ENCODE peak calls at places on chromosomes 16 and 17, in seven cellular contexts. V, I, K, O, G, D and Z are unnamed samples.

GRCh38 chr17:4247361-4247980 is 16.3 kb downstream of the ANKFY1 start:
- DNase-seq in V (peak), D (no peak), K (no peak), O (no peak), G (no peak), I (peak), Z (no peak)

GRCh38 chr17:31780436-31780835 is 78.6 kb downstream of the COPRS start:
- DNase-seq in G (no peak), I (no peak), V (no peak), K (no peak), O (no peak), D (no peak), Z (no peak)

GRCh38 chr16:9225527-9226316 is 134.3 kb downstream of the HAPSTR1 start:
- DNase-seq in G (no peak), D (no peak), K (no peak), O (no peak), V (no peak), I (no peak), Z (no peak)

GRCh38 chr16:56871172-56871593 is 6.2 kb downstream of the SLC12A3 start:
- DNase-seq in I (peak), V (peak), D (no peak), O (peak), K (no peak), G (peak), Z (no peak)

GRCh38 chr16:50246299-50247122 is 19.8 kb upstream of the ADCY7 start:
- DNase-seq in D (peak), V (no peak), K (peak), O (no peak), I (no peak), G (no peak), Z (no peak)

GRCh38 chr17:81527591-81528383 is at the start of gene FSCN2:
- DNase-seq in I (no peak), O (no peak), G (peak), V (no peak), K (no peak), D (peak), Z (no peak)

GRCh38 chr16:4681471-4682083 is 11.8 kb upstream of the NUDT16L1 start:
- DNase-seq in G (no peak), I (no peak), V (no peak), D (no peak), O (no peak), K (no peak), Z (no peak)

GRCh38 chr16:66614161-66614802 is 9.8 kb downstream of the CMTM3 start:
- DNase-seq in K (no peak), I (no peak), D (no peak), G (no peak), O (no peak), V (no peak), Z (no peak)

GRCh38 chr16:70738083-70738977 is 52.5 kb upstream of the MTSS2 start:
- DNase-seq in D (no peak), O (peak), V (peak), G (peak), I (peak), K (peak), Z (peak)

GRCh38 chr16:69179255-69180010 is 7.5 kb upstream of the SNTB2 start:
- DNase-seq in K (no peak), V (peak), I (peak), O (peak), D (peak), G (peak), Z (no peak)

GRCh38 chr17:19978206-19978802 is 676 bp upstream of the AKAP10 start:
- DNase-seq in O (peak), D (no peak), V (no peak), I (no peak), K (no peak), G (no peak), Z (no peak)

GRCh38 chr17:76597156-76598003 is 11.7 kb upstream of the ST6GALNAC2 start:
- DNase-seq in D (no peak), I (peak), O (no peak), G (no peak), V (no peak), K (no peak), Z (peak)

GRCh38 chr17:79491006-79491405 is 119.8 kb downstream of the RBFOX3 start:
- DNase-seq in I (no peak), K (no peak), D (no peak), G (no peak), O (no peak), V (no peak), Z (no peak)

GRCh38 chr17:20010099-20010863 is 1.1 kb downstream of the SPECC1 start:
- DNase-seq in O (peak), K (peak), V (peak), D (no peak), G (peak), I (peak), Z (no peak)

GRCh38 chr17:75240394-75241142 is 20.8 kb downstream of the GGA3 start:
- DNase-seq in D (peak), V (no peak), G (no peak), I (no peak), K (peak), O (peak), Z (no peak)

GRCh38 chr17:8857919-8858318 is 9.6 kb downstream of the PIK3R6 start:
- DNase-seq in G (no peak), I (peak), O (peak), K (no peak), V (no peak), D (no peak), Z (no peak)

GRCh38 chr17:69643686-69644085 is 229.2 kb downstream of the MAP2K6 start:
- DNase-seq in G (no peak), O (peak), V (no peak), K (no peak), I (no peak), D (no peak), Z (no peak)

GRCh38 chr17:3678095-3678820 is 9.6 kb downstream of the EMC6 start:
- DNase-seq in D (no peak), K (no peak), G (no peak), O (peak), V (no peak), I (no peak), Z (no peak)

GRCh38 chr17:39196820-39197331 is 593 bp downstream of the CACNB1 start:
- DNase-seq in V (peak), D (peak), K (no peak), G (no peak), O (no peak), I (peak), Z (peak)

GRCh38 chr17:29386760-29387159 is 3.4 kb upstream of the TAOK1 start:
- DNase-seq in D (no peak), G (no peak), K (no peak), V (no peak), O (no peak), I (no peak), Z (no peak)

GRCh38 chr16:49857423-49858181 is 1.7 kb upstream of the ZNF423 start:
- DNase-seq in I (peak), V (peak), O (peak), K (peak), D (peak), G (peak), Z (peak)

GRCh38 chr17:8602679-8603078 is 27.8 kb downstream of the MYH10 start:
- DNase-seq in G (no peak), V (no peak), K (no peak), D (no peak), I (no peak), O (no peak), Z (no peak)

GRCh38 chr17:34386343-34386924 is 23.4 kb upstream of the CCL1 start:
- DNase-seq in V (no peak), G (no peak), I (no peak), K (no peak), O (no peak), D (no peak), Z (no peak)

GRCh38 chr17:60577147-60577925 is 22.7 kb upstream of the PPM1D start:
- DNase-seq in V (peak), D (no peak), G (no peak), O (peak), I (no peak), K (no peak), Z (no peak)
- TF ChIP-seq CTCF in V (no peak), D (peak), G (peak), O (peak), I (peak), K (no peak), Z (peak)

GRCh38 chr17:67127925-67128324 is 83.6 kb downstream of the CACNG1 start:
- DNase-seq in D (no peak), K (no peak), V (no peak), O (no peak), G (no peak), I (no peak), Z (no peak)

GRCh38 chr17:67129283-67129682 is 84.9 kb downstream of the CACNG1 start:
- DNase-seq in O (no peak), V (no peak), I (no peak), G (no peak), K (no peak), D (no peak), Z (no peak)

GRCh38 chr17:67126983-67127382 is 82.6 kb downstream of the CACNG1 start:
- DNase-seq in V (no peak), K (no peak), I (no peak), O (no peak), D (no peak), G (no peak), Z (no peak)

GRCh38 chr17:67130768-67131167 is 86.4 kb downstream of the CACNG1 start:
- DNase-seq in I (no peak), O (no peak), G (no peak), V (no peak), D (no peak), K (no peak), Z (no peak)

DNA sequence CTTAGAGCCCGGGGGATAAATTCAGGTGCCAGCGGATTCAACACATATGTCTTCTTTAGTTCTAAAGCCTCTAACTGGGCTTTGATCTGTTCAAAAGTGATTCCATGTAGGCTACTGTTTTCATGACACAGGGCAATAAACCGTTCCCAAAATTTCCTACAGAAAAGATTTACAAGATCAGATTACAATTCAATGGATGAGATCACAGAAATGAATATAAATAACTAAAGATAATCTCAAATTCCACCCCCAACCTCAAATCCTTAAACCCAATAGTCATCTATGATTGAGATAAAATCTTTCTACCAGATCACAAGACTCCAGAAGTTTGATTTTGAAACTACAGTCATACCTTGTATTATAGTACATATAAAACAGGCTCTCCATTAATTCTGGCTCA is 84.3 kb downstream of the CACNG1 start:
- DNase-seq in D (no peak), G (no peak), V (no peak), O (no peak), I (no peak), K (no peak), Z (no peak)
- TF ChIP-seq CTCF in D (no peak), G (no peak), V (no peak), O (no peak), I (no peak), K (no peak), Z (no peak)

GRCh38 chr16:85477801-85478363 is 135.2 kb upstream of the GSE1 start:
- DNase-seq in G (no peak), K (no peak), I (no peak), O (peak), D (no peak), V (no peak), Z (no peak)

GRCh38 chr16:85481738-85482137 is 131.4 kb upstream of the GSE1 start:
- DNase-seq in K (no peak), D (no peak), O (no peak), V (no peak), I (no peak), G (no peak), Z (no peak)

GRCh38 chr16:85480727-85481101 is 132.4 kb upstream of the GSE1 start:
- DNase-seq in O (peak), I (no peak), D (no peak), K (no peak), V (no peak), G (no peak), Z (no peak)

GRCh38 chr16:85481206-85481605 is 131.9 kb upstream of the GSE1 start:
- DNase-seq in O (no peak), V (no peak), D (no peak), G (no peak), K (no peak), I (no peak), Z (no peak)

DNA sequence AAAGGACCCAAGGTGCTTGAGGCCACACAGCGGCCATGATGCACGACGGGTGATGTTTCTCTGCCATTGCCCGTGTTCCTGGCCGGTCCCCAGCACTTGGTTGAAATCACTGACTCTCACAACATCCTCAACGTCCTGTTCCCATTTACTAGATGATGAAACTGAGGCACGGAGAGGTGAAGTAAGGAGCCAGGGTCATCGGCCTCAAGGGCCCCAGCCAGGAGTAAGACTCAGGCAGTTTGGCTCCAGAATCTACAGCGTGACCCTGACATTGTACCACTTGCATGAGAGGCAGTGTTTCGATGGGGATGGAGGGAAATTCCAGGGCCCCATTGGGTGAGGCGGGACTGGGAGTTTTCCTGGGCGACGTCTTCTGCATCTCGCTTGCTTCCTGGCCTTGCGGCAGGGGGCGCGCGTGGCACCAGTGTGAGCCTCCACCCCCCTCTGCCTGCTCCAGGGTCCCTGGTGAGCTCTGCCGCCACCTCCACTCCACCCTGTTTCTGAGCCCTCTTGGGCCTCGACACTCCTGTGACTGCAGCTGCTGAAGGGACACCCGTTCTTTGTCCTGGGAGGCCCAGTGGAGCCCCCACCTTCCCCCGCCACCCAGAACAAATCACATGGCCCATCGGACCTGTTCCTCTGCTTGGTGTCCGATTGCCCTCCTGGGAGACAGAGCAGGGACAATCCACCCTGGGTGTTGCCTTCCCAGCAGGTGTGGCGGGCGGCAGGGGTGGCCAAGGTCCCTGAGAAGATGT is 133.0 kb upstream of the GSE1 start:
- DNase-seq in D (no peak), I (no peak), V (peak), K (no peak), G (peak), O (peak), Z (peak)
- TF ChIP-seq CTCF in D (peak), I (peak), V (peak), K (no peak), G (peak), O (peak), Z (peak)

DNA sequence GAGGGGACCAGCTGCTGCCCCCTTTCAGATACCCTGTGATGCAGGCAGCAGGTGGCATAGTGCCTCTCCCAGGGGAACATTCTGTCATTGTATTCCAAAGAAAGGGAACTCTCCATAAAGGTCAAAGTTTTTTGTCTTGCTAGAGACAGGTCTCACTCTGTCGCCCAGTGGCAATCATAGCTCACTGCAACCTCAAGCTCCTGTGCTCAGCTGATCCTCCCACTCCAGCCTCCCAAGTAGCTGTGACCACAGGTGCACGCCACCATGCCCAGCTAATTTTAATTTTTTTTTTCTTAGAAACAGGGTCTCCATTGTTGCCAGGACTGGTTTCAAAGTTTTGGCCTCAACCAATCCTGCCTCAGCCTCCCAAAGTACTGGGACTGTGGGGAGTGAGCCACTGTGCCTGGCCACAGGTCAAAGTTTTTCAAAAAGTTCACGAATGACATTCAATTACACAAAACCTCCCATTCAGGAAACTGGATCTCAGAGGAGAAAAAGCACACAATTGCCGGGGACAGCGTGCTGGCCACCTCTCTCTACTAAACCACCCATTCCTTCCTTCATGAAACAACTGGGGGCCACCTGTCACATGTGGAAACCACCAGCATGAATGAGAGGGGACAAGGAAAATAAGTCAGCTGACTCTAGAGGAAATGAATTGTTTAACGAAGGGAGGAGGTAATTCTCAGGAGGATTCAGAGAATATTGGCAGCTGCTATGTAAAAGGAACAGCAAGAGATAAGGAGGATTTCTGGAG is 80.0 kb downstream of the MARCHF10 start:
- DNase-seq in V (no peak), K (no peak), G (no peak), O (no peak), D (no peak), I (no peak), Z (no peak)
- TF ChIP-seq CTCF in V (no peak), K (no peak), G (no peak), O (no peak), D (no peak), I (no peak), Z (no peak)